ENCODE peak calls at places on chromosomes 7 and 10, in seven cellular contexts. K, Y, X, U, S, V and P are unnamed samples. For H3K9me3, the result is how much of the 10 kb centered on the place peaks cover.

GRCh38 chr10:91975438-91975837 is 51.9 kb downstream of the BTAF1 start:
- DNase-seq in K (no peak), Y (no peak), X (no peak), U (no peak), S (no peak), V (no peak), P (no peak)

GRCh38 chr10:83122336-83122735 is 1017.0 kb upstream of the GHITM start:
- DNase-seq in K (no peak), Y (no peak), X (no peak), U (no peak), S (no peak), V (no peak), P (no peak)

GRCh38 chr10:23367896-23368685 is 23.5 kb upstream of the C10orf67 start:
- DNase-seq in K (no peak), Y (no peak), X (no peak), U (no peak), S (no peak), V (no peak), P (no peak)

GRCh38 chr7:50562126-50562525 is 3.1 kb downstream of the DDC start:
- DNase-seq in K (no peak), Y (no peak), X (no peak), U (no peak), S (no peak), V (no peak), P (no peak)

GRCh38 chr10:122140941-122141623 is 130.0 kb upstream of the BTBD16 start:
- DNase-seq in K (peak), Y (peak), X (no peak), U (peak), S (peak), V (peak), P (peak)

GRCh38 chr10:18438356-18439126 is 212.8 kb downstream of the NSUN6 start:
- DNase-seq in K (no peak), Y (peak), X (no peak), U (no peak), S (no peak), V (peak), P (no peak)

GRCh38 chr10:111392159-111392558 is 315.3 kb downstream of the ADRA2A start:
- DNase-seq in K (no peak), Y (no peak), X (no peak), U (no peak), S (no peak), V (no peak), P (no peak)

GRCh38 chr7:45088821-45089313 is at the start of gene NACAD:
- DNase-seq in K (no peak), Y (peak), X (no peak), U (no peak), S (no peak), V (peak), P (peak)

GRCh38 chr7:117445206-117445605 is 17.9 kb upstream of the ASZ1 start:
- DNase-seq in K (no peak), Y (no peak), X (no peak), U (no peak), S (no peak), V (no peak), P (no peak)

GRCh38 chr10:125881192-125881591 is at the start of gene DHX32:
- DNase-seq in K (no peak), Y (no peak), X (no peak), U (no peak), S (no peak), V (no peak), P (no peak)

GRCh38 chr7:7478569-7478968 is 57.1 kb downstream of the COL28A1 start:
- DNase-seq in K (no peak), Y (no peak), X (no peak), U (no peak), S (no peak), V (no peak), P (peak)

GRCh38 chr10:7000063-7000462 is 410.8 kb downstream of the SFMBT2 start:
- DNase-seq in K (no peak), Y (no peak), X (no peak), U (no peak), S (no peak), V (no peak), P (no peak)

GRCh38 chr7:2934211-2934731 is 90.2 kb upstream of the GNA12 start:
- DNase-seq in K (peak), Y (no peak), X (no peak), U (peak), S (no peak), V (no peak), P (peak)

GRCh38 chr7:128934361-128935352 is 3.1 kb upstream of the IRF5 start:
- DNase-seq in K (no peak), Y (no peak), X (no peak), U (peak), S (no peak), V (no peak), P (peak)

GRCh38 chr10:16792675-16793074 is 24.5 kb downstream of the RSU1 start:
- DNase-seq in K (no peak), Y (peak), X (no peak), U (no peak), S (no peak), V (peak), P (peak)

GRCh38 chr10:78688945-78689935 is 379.5 kb upstream of the ZMIZ1 start:
- DNase-seq in K (no peak), Y (no peak), X (no peak), U (peak), S (no peak), V (no peak), P (peak)

GRCh38 chr10:49094707-49095106 is 20.6 kb downstream of the VSTM4 start:
- DNase-seq in K (no peak), Y (no peak), X (no peak), U (no peak), S (no peak), V (peak), P (peak)

GRCh38 chr10:71817831-71818268 is 33.2 kb downstream of the PSAP start:
- DNase-seq in K (no peak), Y (peak), X (no peak), U (no peak), S (no peak), V (peak), P (peak)

GRCh38 chr10:123349203-123349602 is 195.0 kb downstream of the BUB3 start:
- DNase-seq in K (no peak), Y (no peak), X (no peak), U (no peak), S (no peak), V (no peak), P (no peak)

GRCh38 chr10:124032982-124033886 is 60.2 kb downstream of the CHST15 start:
- DNase-seq in K (no peak), Y (no peak), X (no peak), U (no peak), S (no peak), V (no peak), P (no peak)

GRCh38 chr10:62924344-62924748 is 108.2 kb upstream of the EGR2 start:
- DNase-seq in K (peak), Y (no peak), X (no peak), U (no peak), S (peak), V (no peak), P (no peak)

DNA sequence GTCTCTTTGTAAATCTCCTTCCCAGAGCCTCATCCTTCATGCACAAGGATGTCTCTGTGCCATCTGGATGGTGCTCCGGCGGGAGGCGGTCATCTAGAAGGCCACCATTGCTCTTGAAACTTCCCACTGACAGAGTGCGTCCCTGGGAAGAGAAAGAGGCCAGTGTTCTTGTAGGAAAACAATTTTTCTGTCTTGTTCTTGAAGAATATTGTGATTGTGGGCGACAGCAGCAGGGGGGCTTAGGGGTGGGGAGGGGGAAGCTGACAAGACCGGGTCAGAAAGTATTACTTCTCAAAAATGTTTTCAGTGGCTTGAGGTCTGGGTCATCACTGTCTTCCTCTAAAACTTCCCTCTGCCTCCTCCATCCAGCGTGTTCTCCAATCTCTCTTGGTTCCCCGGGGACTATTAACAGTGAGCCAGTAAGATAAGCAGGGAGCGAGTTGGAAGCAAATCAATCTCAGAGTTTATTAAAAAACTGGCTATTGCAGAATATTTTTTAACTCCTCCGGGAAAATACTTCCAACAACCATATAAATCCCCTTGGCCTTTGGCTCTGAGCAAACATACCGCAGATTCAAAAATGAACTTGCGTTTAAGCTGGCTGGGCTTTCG is 597.8 kb upstream of the MGMT start:
- DNase-seq in K (no peak), Y (no peak), X (no peak), U (no peak), S (no peak), V (peak), P (no peak)
- H3K9me3 ChIP-seq in K (under half), Y (under half), X (under half), U (under half), S (under half), V (under half), P (under half)

DNA sequence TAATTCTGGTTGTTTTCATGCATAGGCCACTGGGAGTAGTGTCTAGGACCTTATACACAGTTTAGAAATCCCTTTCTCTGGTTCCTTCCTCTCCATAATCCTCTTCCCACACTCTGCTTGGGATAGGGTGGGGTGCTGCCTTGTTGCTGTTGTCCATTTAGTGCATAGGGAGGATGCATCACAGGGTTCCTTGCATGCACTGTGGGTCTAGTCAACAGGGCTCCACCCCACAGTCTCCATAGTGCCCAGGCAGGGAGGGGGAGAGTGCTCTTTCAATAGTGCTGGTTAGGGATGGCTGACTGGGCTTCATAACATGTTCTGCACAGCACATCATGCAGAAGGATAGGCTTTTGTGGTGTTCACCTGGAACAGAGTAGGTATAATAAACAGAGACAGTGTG is 81.1 kb downstream of the ARHGAP12 start:
- DNase-seq in K (no peak), Y (no peak), X (no peak), U (no peak), S (no peak), V (no peak), P (no peak)
- H3K9me3 ChIP-seq in K (under half), Y (under half), X (under half), U (under half), S (under half), V (under half), P (under half)

GRCh38 chr10:93600861-93601773 is at the start of gene RBP4:
- DNase-seq in K (no peak), Y (no peak), X (no peak), U (peak), S (peak), V (no peak), P (peak)

GRCh38 chr10:93601774-93602162 is 733 bp upstream of the RBP4 start:
- DNase-seq in K (no peak), Y (no peak), X (no peak), U (no peak), S (no peak), V (no peak), P (no peak)

GRCh38 chr10:93600446-93600860 is 582 bp downstream of the RBP4 start:
- DNase-seq in K (no peak), Y (no peak), X (no peak), U (no peak), S (no peak), V (no peak), P (peak)

GRCh38 chr10:93604145-93604544 is 3.1 kb upstream of the RBP4 start:
- DNase-seq in K (no peak), Y (no peak), X (no peak), U (no peak), S (no peak), V (no peak), P (no peak)

DNA sequence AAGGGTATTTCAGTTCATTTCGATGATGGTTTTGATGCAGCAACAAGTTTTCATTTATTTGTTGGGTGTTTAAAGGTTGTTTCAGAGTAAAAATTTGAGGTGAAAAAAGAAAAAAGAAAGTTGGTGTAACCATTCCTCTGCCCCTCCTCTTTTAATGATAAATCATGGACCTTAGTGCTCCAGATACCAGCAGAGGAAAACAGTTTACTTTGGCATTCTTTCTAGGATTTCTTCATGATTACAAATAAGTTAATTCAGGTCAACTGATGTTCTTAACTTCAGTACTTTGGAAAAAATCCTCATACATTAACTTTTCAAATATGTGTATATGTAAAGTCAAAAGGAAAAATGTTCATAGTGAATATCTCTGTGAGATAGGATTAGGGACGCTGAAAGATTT is 2.0 kb upstream of the RBP4 start:
- DNase-seq in K (no peak), Y (no peak), X (no peak), U (no peak), S (no peak), V (no peak), P (no peak)
- H3K9me3 ChIP-seq in K (under half), Y (under half), X (under half), U (under half), S (under half), V (under half), P (under half)

DNA sequence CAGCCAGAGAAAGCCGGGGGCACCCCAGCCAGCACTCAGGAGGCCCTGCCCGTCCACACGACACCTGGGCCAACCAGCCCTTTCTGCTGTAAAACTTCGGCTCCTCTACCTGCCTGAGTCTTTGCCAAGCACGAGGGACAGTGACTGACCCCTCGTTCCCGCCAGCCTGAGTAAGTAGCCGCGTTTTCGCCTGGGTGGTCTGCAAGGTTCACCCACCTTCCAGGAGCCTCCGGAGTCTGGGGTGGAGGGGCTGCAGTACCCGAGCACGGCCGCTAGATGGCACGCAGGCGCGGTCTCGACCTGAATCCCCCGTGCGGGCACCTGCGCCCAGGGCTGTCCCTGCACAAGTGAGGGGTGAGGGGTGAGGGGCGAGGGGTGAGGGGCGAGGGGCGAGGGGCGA is 192.7 kb downstream of the PTPRN2 start:
- DNase-seq in K (no peak), Y (peak), X (peak), U (no peak), S (peak), V (no peak), P (no peak)
- H3K9me3 ChIP-seq in K (under half), Y (under half), X (under half), U (under half), S (under half), V (under half), P (under half)

GRCh38 chr10:131155903-131156285 is 155.6 kb downstream of the TCERG1L start:
- DNase-seq in K (no peak), Y (no peak), X (no peak), U (no peak), S (no peak), V (no peak), P (no peak)
- H3K9me3 ChIP-seq in K (under half), Y (under half), X (under half), U (under half), S (under half), V (under half), P (under half)

GRCh38 chr10:133116455-133116854 is 28.7 kb downstream of the ADGRA1 start:
- DNase-seq in K (no peak), Y (no peak), X (no peak), U (no peak), S (no peak), V (no peak), P (peak)
- H3K9me3 ChIP-seq in K (under half), Y (under half), X (under half), U (under half), S (under half), V (under half), P (under half)

GRCh38 chr7:158309844-158310763 is 277.5 kb downstream of the PTPRN2 start:
- DNase-seq in K (no peak), Y (no peak), X (no peak), U (peak), S (no peak), V (no peak), P (no peak)

GRCh38 chr7:158310924-158311713 is 276.5 kb downstream of the PTPRN2 start:
- DNase-seq in K (no peak), Y (no peak), X (no peak), U (peak), S (no peak), V (no peak), P (no peak)

GRCh38 chr7:158311791-158312190 is 275.8 kb downstream of the PTPRN2 start:
- DNase-seq in K (no peak), Y (no peak), X (no peak), U (peak), S (no peak), V (no peak), P (no peak)

GRCh38 chr7:158312789-158313188 is 274.8 kb downstream of the PTPRN2 start:
- DNase-seq in K (no peak), Y (no peak), X (no peak), U (peak), S (no peak), V (no peak), P (no peak)

DNA sequence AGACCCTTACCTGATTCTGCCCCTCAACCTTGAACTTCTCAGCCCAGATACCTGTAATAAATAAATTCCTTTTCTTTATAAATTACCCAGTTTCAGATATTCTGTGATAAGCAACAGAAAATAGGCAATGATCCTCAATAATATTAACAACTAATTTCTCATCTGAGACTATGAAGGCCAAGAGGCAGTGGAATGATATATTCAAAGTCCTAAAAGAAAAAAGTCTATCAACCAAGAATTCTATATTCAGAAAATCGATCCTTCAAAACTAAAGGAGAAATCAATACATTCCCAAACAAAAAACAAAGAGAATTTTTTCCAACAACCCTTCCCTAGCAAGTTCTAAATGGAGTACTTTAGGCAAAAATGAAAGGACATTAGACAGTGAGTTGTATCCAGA is 279.6 kb downstream of the PTPRN2 start:
- DNase-seq in K (no peak), Y (no peak), X (no peak), U (no peak), S (no peak), V (no peak), P (no peak)
- H3K9me3 ChIP-seq in K (under half), Y (under half), X (under half), U (under half), S (under half), V (under half), P (under half)

GRCh38 chr7:70565723-70566122 is 566.2 kb upstream of the GALNT17 start:
- DNase-seq in K (no peak), Y (no peak), X (no peak), U (no peak), S (no peak), V (no peak), P (no peak)

GRCh38 chr7:70563960-70564359 is 568.0 kb upstream of the GALNT17 start:
- DNase-seq in K (no peak), Y (no peak), X (no peak), U (no peak), S (no peak), V (no peak), P (no peak)

GRCh38 chr7:70569335-70569819 is 562.6 kb upstream of the GALNT17 start:
- DNase-seq in K (no peak), Y (no peak), X (no peak), U (no peak), S (no peak), V (no peak), P (no peak)

GRCh38 chr7:70568674-70569334 is 563.1 kb upstream of the GALNT17 start:
- DNase-seq in K (no peak), Y (peak), X (no peak), U (no peak), S (peak), V (peak), P (peak)

GRCh38 chr7:70566659-70567058 is 565.3 kb upstream of the GALNT17 start:
- DNase-seq in K (no peak), Y (no peak), X (no peak), U (no peak), S (no peak), V (no peak), P (no peak)
- H3K9me3 ChIP-seq in K (under half), Y (under half), X (under half), U (under half), S (under half), V (under half), P (under half)

DNA sequence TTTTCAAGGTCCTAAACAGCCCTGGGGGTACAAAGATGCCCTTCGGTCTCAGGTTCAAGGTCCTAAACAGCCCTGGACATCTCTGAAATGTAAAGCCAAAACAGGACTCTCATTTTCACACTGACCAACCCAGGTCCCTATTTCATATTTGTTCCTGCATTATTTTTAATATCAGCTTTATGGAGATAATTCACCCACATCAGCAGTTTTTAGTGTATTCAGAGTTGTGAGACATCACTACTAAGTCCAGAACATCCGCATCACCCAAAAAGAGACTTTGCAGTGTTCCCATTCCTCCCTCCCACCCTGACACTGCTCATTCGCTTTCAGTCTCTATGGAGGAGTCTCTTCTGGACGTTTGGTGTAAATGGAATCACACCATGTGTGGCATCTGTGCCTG is 420.2 kb downstream of the PTPRN2 start:
- DNase-seq in K (no peak), Y (no peak), X (no peak), U (no peak), S (no peak), V (no peak), P (no peak)
- H3K9me3 ChIP-seq in K (under half), Y (under half), X (under half), U (under half), S (under half), V (under half), P (under half)

DNA sequence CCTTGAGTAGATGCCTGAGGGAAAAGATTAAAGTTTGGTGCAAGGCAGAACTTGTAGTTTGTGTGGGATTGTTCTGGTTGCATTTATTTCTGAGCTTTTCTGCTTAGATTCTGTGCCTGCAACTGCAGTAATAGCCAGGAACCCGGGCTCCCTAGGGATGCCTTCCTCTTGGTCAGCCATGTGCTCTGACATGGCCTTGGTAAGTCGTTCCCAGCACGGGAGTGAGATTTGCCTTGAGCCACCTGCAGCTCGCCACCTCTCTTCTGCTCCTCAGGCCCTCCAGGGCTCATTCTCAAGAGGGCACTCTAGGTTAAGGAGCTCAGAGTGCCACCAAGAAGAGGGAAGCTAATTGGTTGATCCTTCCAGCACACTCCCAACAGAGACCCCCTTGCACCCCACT is 350.6 kb upstream of the MKI67 start:
- DNase-seq in K (no peak), Y (no peak), X (no peak), U (no peak), S (no peak), V (no peak), P (no peak)
- H3K9me3 ChIP-seq in K (under half), Y (under half), X (under half), U (under half), S (under half), V (under half), P (under half)